ENCODE peak calls at places on chromosomes 6 and 20, in six cellular contexts. R, V, W, L, H and X are unnamed samples.

GRCh38 chr20:54475334-54476287 is at the start of gene DOK5:
- DNase-seq in R (peak; percentile 35), V (no peak), W (no peak), L (no peak), H (peak; percentile 14), X (no peak)

GRCh38 chr6:13733178-13733851 is 21.7 kb upstream of the RANBP9 start:
- DNase-seq in R (peak; percentile 87), V (no peak), W (peak; percentile 53), L (no peak), H (peak; percentile 83), X (peak; percentile 64)

GRCh38 chr20:697826-698225 is 22.2 kb upstream of the SCRT2 start:
- DNase-seq in R (no peak), V (no peak), W (no peak), L (no peak), H (no peak), X (no peak)

GRCh38 chr6:40343318-40343886 is 243.8 kb downstream of the LRFN2 start:
- DNase-seq in R (no peak), V (no peak), W (no peak), L (no peak), H (no peak), X (no peak)

GRCh38 chr6:35920793-35921732 is at the start of gene SRPK1:
- DNase-seq in R (peak; percentile 86), V (peak; percentile 93), W (no peak), L (peak; percentile 95), H (peak; percentile 77), X (no peak)

GRCh38 chr6:87146363-87146762 is 9.0 kb upstream of the ZNF292 start:
- DNase-seq in R (no peak), V (no peak), W (no peak), L (peak; percentile 47), H (no peak), X (no peak)

GRCh38 chr6:148274809-148275208 is 67.8 kb upstream of the SASH1 start:
- DNase-seq in R (no peak), V (no peak), W (no peak), L (no peak), H (no peak), X (no peak)

GRCh38 chr6:2780109-2780730 is 15.0 kb downstream of the WRNIP1 start:
- DNase-seq in R (no peak), V (no peak), W (no peak), L (no peak), H (no peak), X (no peak)

GRCh38 chr6:85592044-85592443 is 1.6 kb downstream of the SNX14 start:
- DNase-seq in R (no peak), V (no peak), W (no peak), L (no peak), H (no peak), X (no peak)

GRCh38 chr6:138162947-138163569 is 1.3 kb downstream of the ARFGEF3 start:
- DNase-seq in R (no peak), V (no peak), W (no peak), L (no peak), H (no peak), X (no peak)

GRCh38 chr6:63307581-63308246 is 12.1 kb downstream of the LGSN start:
- DNase-seq in R (no peak), V (peak; percentile 8), W (peak; percentile 20), L (peak; percentile 78), H (peak; percentile 21), X (no peak)

GRCh38 chr6:11875325-11876109 is 96.9 kb upstream of the ADTRP start:
- DNase-seq in R (no peak), V (no peak), W (no peak), L (no peak), H (no peak), X (no peak)

GRCh38 chr20:59580208-59580980 is 23.9 kb upstream of the PHACTR3 start:
- DNase-seq in R (peak; percentile 32), V (no peak), W (peak; percentile 55), L (no peak), H (peak; percentile 16), X (no peak)

GRCh38 chr20:57693002-57693582 is 16.7 kb downstream of the PMEPA1 start:
- DNase-seq in R (no peak), V (no peak), W (no peak), L (no peak), H (no peak), X (no peak)
- TF ChIP-seq CTCF in R (peak; percentile 13), V (peak; percentile 48), W (no peak), L (no peak), H (no peak), X (no peak)

GRCh38 chr6:109456710-109457595 is 1.4 kb upstream of the MICAL1 start:
- DNase-seq in R (peak; percentile 75), V (no peak), W (peak; percentile 42), L (no peak), H (peak; percentile 84), X (no peak)
- H3K4me3 ChIP-seq in R (peak overlapping the region; percentile 77), V (peak overlapping the region; percentile 93), W (peak overlapping the region; percentile 95), L (peak overlapping the region; percentile 86), H (peak overlapping the region; percentile 97), X (peak overlapping the region; percentile 92)

DNA sequence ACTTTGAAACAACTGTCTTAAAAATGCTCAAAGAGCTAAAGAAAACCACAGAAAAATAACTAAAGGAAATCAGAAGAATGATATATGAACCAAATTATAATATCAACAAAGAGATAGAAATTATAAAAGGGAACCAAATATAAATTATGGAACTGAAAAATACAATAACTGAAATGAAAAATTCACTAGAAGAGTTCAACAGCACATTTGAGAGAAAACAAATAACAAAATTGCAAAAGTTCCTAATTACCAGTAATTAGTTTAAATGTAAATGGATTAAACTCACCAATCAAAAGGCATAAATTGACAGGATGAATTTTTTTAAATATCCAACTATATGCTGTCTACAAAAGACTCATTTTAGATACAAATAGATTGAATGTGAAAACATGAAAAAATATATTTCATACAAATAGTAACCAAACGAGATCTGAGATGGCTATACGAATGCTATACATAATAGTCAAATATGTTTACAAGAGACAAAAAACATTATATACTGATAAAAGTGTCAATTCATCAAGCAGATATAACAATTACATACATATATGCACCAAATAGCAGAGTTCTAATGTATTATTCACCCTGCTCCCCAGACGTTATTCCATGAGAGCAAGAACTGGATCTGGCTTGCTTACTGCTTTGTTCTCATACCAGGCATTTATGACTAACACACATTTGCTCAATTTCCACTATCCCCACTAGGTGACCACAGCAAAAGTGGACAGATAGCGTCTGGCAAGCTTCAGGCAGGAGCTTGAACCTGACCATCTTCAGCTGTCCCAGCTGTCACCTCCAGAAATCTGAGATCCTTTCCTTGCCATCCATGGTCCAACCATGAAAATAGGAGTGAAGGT is 72.4 kb upstream of the SIRPA start:
- DNase-seq in R (no peak), V (no peak), W (no peak), L (no peak), H (no peak), X (no peak)
- TF ChIP-seq CTCF in R (no peak), V (no peak), W (peak; percentile 12), L (no peak), H (no peak), X (no peak)

DNA sequence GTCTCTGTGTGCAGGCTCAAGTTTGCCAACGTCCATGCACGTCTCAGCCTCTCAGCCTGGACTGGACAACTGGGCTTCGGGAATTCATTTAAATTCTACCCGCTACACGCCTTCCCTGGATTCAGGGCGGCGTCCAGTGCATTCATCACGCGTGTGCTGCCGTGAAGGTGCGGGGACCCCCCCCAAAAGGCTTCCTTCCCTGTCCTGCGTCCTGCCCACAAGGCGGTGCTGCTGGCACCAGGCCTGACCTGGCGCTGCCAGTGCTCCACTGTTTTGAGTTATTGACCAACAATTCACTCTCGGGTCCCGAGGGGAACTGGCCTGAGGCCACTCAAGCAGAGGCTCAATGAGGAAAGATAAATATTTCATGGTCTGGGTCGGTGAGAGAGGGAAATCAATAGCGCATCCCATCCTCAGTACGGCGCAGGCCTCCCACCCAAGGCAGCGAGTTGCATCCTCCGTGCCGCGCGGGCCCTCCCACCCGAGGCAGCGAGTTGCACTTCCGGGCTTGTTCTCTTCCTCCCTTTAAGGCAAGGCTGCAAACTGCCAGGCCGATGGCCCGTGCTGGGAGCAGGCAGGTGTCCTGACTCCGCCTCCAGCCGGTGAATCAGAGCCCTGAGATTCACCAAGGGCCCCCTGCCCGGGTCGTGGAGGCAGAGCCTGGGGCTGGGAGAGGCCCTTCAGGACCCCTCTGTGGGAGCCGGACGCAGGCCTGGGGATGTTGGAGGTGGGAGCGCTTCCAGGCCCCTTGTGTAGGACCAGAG is 22.8 kb upstream of the BHLHE23 start:
- DNase-seq in R (no peak), V (no peak), W (no peak), L (no peak), H (no peak), X (no peak)
- H3K4me3 ChIP-seq in R (no peak overlapping the region), V (no peak overlapping the region), W (no peak overlapping the region), L (no peak overlapping the region), H (no peak overlapping the region), X (no peak overlapping the region)

GRCh38 chr6:107607109-107607508 is 117.2 kb downstream of the SOBP start:
- DNase-seq in R (peak; percentile 57), V (no peak), W (no peak), L (no peak), H (no peak), X (no peak)

GRCh38 chr6:107612762-107613415 is 123.0 kb downstream of the SOBP start:
- DNase-seq in R (no peak), V (no peak), W (no peak), L (no peak), H (no peak), X (no peak)

GRCh38 chr6:107613980-107614379 is 124.1 kb downstream of the SOBP start:
- DNase-seq in R (no peak), V (no peak), W (no peak), L (no peak), H (no peak), X (no peak)

GRCh38 chr6:107614828-107615227 is 124.9 kb downstream of the SOBP start:
- DNase-seq in R (no peak), V (no peak), W (no peak), L (no peak), H (no peak), X (no peak)

GRCh38 chr6:107611060-107611824 is 121.3 kb downstream of the SOBP start:
- DNase-seq in R (no peak), V (no peak), W (no peak), L (no peak), H (no peak), X (no peak)
- TF ChIP-seq CTCF in R (no peak), V (no peak), W (no peak), L (no peak), H (no peak), X (no peak)